ENCODE peak calls at places on chromosome 15, in seven cellular contexts. J is NCI-H2171; L is anterior cingulate cortex; D is spleen; G is germinal center; P is CD8-positive, alpha-beta memory T cell; N is SK-N-SH. S is an unnamed sample.
A peak's percentile ranks its signal among the peaks of the same experiment; 100 is the strongest.

GRCh38 chr15:29936353-29937049 is 114.2 kb upstream of the TJP1 start:
- DNase-seq in J (no peak), L (no peak), D (no peak), G (no peak), P (no peak), N (no peak), S (no peak)

GRCh38 chr15:94119923-94120775 is 111.2 kb upstream of the MCTP2 start:
- DNase-seq in J (peak; percentile 78), L (peak; percentile 8), D (no peak), G (peak; percentile 61), P (peak; percentile 69), N (peak; percentile 62), S (no peak)

GRCh38 chr15:54840999-54841398 is 355.7 kb downstream of the RSL24D1 start:
- DNase-seq in J (no peak), L (no peak), D (no peak), G (no peak), P (no peak), N (no peak), S (no peak)

GRCh38 chr15:73233623-73234022 is 135.1 kb downstream of the HCN4 start:
- DNase-seq in J (no peak), L (no peak), D (no peak), G (no peak), P (no peak), N (no peak), S (no peak)

GRCh38 chr15:70382762-70383458 is 285.2 kb upstream of the TLE3 start:
- DNase-seq in J (no peak), L (no peak), D (no peak), G (no peak), P (no peak), N (no peak), S (no peak)

GRCh38 chr15:58987501-58988010 is at the start of gene RNF111:
- DNase-seq in J (peak; percentile 94), L (peak; percentile 76), D (peak; percentile 96), G (peak; percentile 92), P (peak; percentile 94), N (peak; percentile 92), S (no peak)

GRCh38 chr15:25730918-25731317 is 132.2 kb downstream of the ATP10A start:
- DNase-seq in J (no peak), L (no peak), D (peak; percentile 19), G (no peak), P (no peak), N (no peak), S (no peak)

GRCh38 chr15:69038508-69038907 is 24.0 kb downstream of the NOX5 start:
- DNase-seq in J (no peak), L (no peak), D (no peak), G (no peak), P (no peak), N (no peak), S (no peak)

GRCh38 chr15:73691398-73691797 is 7.2 kb downstream of the CD276 start:
- DNase-seq in J (no peak), L (no peak), D (peak; percentile 42), G (no peak), P (no peak), N (no peak), S (no peak)

GRCh38 chr15:38351466-38351865 is 98.8 kb downstream of the SPRED1 start:
- DNase-seq in J (no peak), L (no peak), D (no peak), G (no peak), P (no peak), N (no peak), S (no peak)

GRCh38 chr15:52428297-52428696 is 100.4 kb downstream of the MYO5A start:
- DNase-seq in J (no peak), L (no peak), D (no peak), G (no peak), P (no peak), N (no peak), S (no peak)

GRCh38 chr15:78216276-78217229 is 17.8 kb downstream of the ACSBG1 start:
- DNase-seq in J (no peak), L (peak; percentile 27), D (no peak), G (no peak), P (no peak), N (no peak), S (no peak)